ENCODE peak calls at places on chromosomes 3 and 15, in six cellular contexts. One of them, this sample, is unnamed.

GRCh38 chr3:101850327-101851048 is 1.2 kb downstream of the NFKBIZ start:
- DNase-seq in B cell: peak; percentile 61
- DNase-seq in RPMI8226: peak; percentile 51
- DNase-seq in RPMI7951: peak; percentile 70
- DNase-seq in fibroblast of pulmonary artery: peak; percentile 79
- DNase-seq in NCI-H345: no peak
- DNase-seq in this sample: peak; percentile 69

GRCh38 chr3:62252614-62253147 is 120.7 kb downstream of the FEZF2 start:
- DNase-seq in RPMI7951: peak; percentile 43
- DNase-seq in NCI-H345: no peak
- DNase-seq in fibroblast of pulmonary artery: peak; percentile 25
- DNase-seq in RPMI8226: no peak
- DNase-seq in B cell: no peak
- DNase-seq in this sample: peak; percentile 3

GRCh38 chr3:126527455-126528211 is 3.7 kb downstream of the CHST13 start:
- DNase-seq in RPMI8226: no peak
- DNase-seq in fibroblast of pulmonary artery: no peak
- DNase-seq in B cell: no peak
- DNase-seq in NCI-H345: no peak
- DNase-seq in RPMI7951: no peak
- DNase-seq in this sample: no peak

GRCh38 chr15:33722005-33722672 is 246.2 kb upstream of the CHRM5 start:
- DNase-seq in fibroblast of pulmonary artery: peak; percentile 66
- DNase-seq in B cell: no peak
- DNase-seq in RPMI7951: peak; percentile 66
- DNase-seq in NCI-H345: no peak
- DNase-seq in RPMI8226: no peak
- DNase-seq in this sample: peak; percentile 64

GRCh38 chr15:33200903-33201302 is 6.4 kb upstream of the FMN1 start:
- DNase-seq in NCI-H345: no peak
- DNase-seq in RPMI8226: no peak
- DNase-seq in B cell: no peak
- DNase-seq in RPMI7951: peak; percentile 65
- DNase-seq in fibroblast of pulmonary artery: no peak
- DNase-seq in this sample: peak; percentile 25

GRCh38 chr3:129345971-129346370 is 67.3 kb downstream of the HMCES start:
- DNase-seq in NCI-H345: no peak
- DNase-seq in B cell: no peak
- DNase-seq in RPMI7951: peak; percentile 20
- DNase-seq in fibroblast of pulmonary artery: peak; percentile 15
- DNase-seq in RPMI8226: no peak
- DNase-seq in this sample: no peak

GRCh38 chr3:112134335-112135124 is 1.5 kb upstream of the GCSAM start:
- DNase-seq in NCI-H345: no peak
- DNase-seq in RPMI7951: no peak
- DNase-seq in fibroblast of pulmonary artery: peak; percentile 30
- DNase-seq in B cell: no peak
- DNase-seq in RPMI8226: peak; percentile 42
- DNase-seq in this sample: no peak

GRCh38 chr3:28149960-28150359 is 91.5 kb upstream of the CMC1 start:
- DNase-seq in NCI-H345: no peak
- DNase-seq in RPMI7951: no peak
- DNase-seq in fibroblast of pulmonary artery: no peak
- DNase-seq in RPMI8226: no peak
- DNase-seq in B cell: no peak
- DNase-seq in this sample: no peak

GRCh38 chr3:74529145-74529544 is 85.3 kb downstream of the CNTN3 start:
- DNase-seq in NCI-H345: no peak
- DNase-seq in RPMI7951: no peak
- DNase-seq in RPMI8226: no peak
- DNase-seq in fibroblast of pulmonary artery: no peak
- DNase-seq in B cell: no peak
- DNase-seq in this sample: no peak

GRCh38 chr15:67573194-67573593 is 30.7 kb downstream of the MAP2K5 start:
- DNase-seq in RPMI8226: no peak
- DNase-seq in B cell: no peak
- DNase-seq in fibroblast of pulmonary artery: no peak
- DNase-seq in RPMI7951: no peak
- DNase-seq in NCI-H345: no peak
- DNase-seq in this sample: no peak

GRCh38 chr3:71380096-71380495 is 203.4 kb downstream of the FOXP1 start:
- DNase-seq in RPMI7951: no peak
- DNase-seq in fibroblast of pulmonary artery: no peak
- DNase-seq in RPMI8226: no peak
- DNase-seq in B cell: no peak
- DNase-seq in NCI-H345: no peak
- DNase-seq in this sample: no peak

GRCh38 chr3:120092444-120092843 is 1.8 kb downstream of the GSK3B start:
- DNase-seq in fibroblast of pulmonary artery: no peak
- DNase-seq in B cell: no peak
- DNase-seq in RPMI8226: peak; percentile 6
- DNase-seq in RPMI7951: no peak
- DNase-seq in NCI-H345: no peak
- DNase-seq in this sample: no peak

GRCh38 chr3:159859424-159859823 is 129.2 kb upstream of the IL12A start:
- DNase-seq in NCI-H345: no peak
- DNase-seq in RPMI7951: peak; percentile 33
- DNase-seq in RPMI8226: no peak
- DNase-seq in B cell: no peak
- DNase-seq in fibroblast of pulmonary artery: no peak
- DNase-seq in this sample: no peak

GRCh38 chr3:66823010-66823399 is 175.1 kb upstream of the KBTBD8 start:
- DNase-seq in RPMI7951: no peak
- DNase-seq in NCI-H345: no peak
- DNase-seq in RPMI8226: no peak
- DNase-seq in fibroblast of pulmonary artery: peak; percentile 27
- DNase-seq in B cell: no peak
- DNase-seq in this sample: no peak

GRCh38 chr15:92949604-92950249 is 49.6 kb downstream of the CHD2 start:
- DNase-seq in B cell: no peak
- DNase-seq in RPMI7951: peak; percentile 6
- DNase-seq in NCI-H345: no peak
- DNase-seq in RPMI8226: no peak
- DNase-seq in fibroblast of pulmonary artery: no peak
- DNase-seq in this sample: no peak

GRCh38 chr3:150925751-150926201 is 20.5 kb upstream of the MINDY4B start:
- DNase-seq in fibroblast of pulmonary artery: peak; percentile 20
- DNase-seq in RPMI8226: peak; percentile 77
- DNase-seq in NCI-H345: peak; percentile 45
- DNase-seq in B cell: peak; percentile 54
- DNase-seq in RPMI7951: peak; percentile 14
- DNase-seq in this sample: peak; percentile 25

This sample was measured in EL.